ENCODE peak calls at places on chromosomes 6 and 20, in four cellular contexts. V is K562, L is GM12878, T is HepG2. U is an unnamed sample.

GRCh38 chr20:40343390-40343789 is 345.6 kb downstream of the MAFB start:
- DNase-seq in V (no peak), L (no peak), T (no peak), U (no peak)

GRCh38 chr6:150403458-150404245 is 34.8 kb downstream of the IYD start:
- DNase-seq in L (no peak), V (no peak), T (no peak), U (no peak)

GRCh38 chr20:43446361-43446879 is 11.3 kb upstream of the SRSF6 start:
- DNase-seq in T (no peak), V (no peak), L (no peak), U (no peak)

GRCh38 chr20:2891343-2891742 is 18.1 kb downstream of the PTPRA start:
- DNase-seq in L (no peak), V (peak), T (no peak), U (no peak)

GRCh38 chr20:22563062-22563965 is 21.1 kb downstream of the FOXA2 start:
- DNase-seq in T (no peak), L (no peak), V (no peak), U (no peak)

GRCh38 chr6:134340574-134340973 is 22.7 kb upstream of the SGK1 start:
- DNase-seq in T (no peak), L (no peak), V (no peak), U (no peak)

GRCh38 chr20:10319855-10320254 is 101.2 kb downstream of the SNAP25 start:
- DNase-seq in V (no peak), L (no peak), T (no peak), U (no peak)

GRCh38 chr6:25757936-25758642 is 3.5 kb downstream of the SLC17A4 start:
- DNase-seq in T (no peak), L (no peak), V (no peak), U (no peak)

GRCh38 chr20:25038591-25039015 is 19.3 kb downstream of the ACSS1 start:
- DNase-seq in L (no peak), T (no peak), V (no peak), U (no peak)

GRCh38 chr6:135922746-135923145 is 71.2 kb downstream of the PDE7B start:
- DNase-seq in T (no peak), L (no peak), V (no peak), U (no peak)

GRCh38 chr20:19275630-19276071 is 63.2 kb downstream of the SLC24A3 start:
- DNase-seq in T (no peak), V (no peak), L (no peak), U (no peak)

GRCh38 chr6:37643851-37644672 is 53.6 kb downstream of the MDGA1 start:
- DNase-seq in T (no peak), V (peak), L (no peak), U (no peak)

GRCh38 chr6:116100419-116101297 is at the start of gene NT5DC1:
- DNase-seq in V (peak), L (peak), T (peak), U (peak)

GRCh38 chr20:44911264-44911921 is 1.5 kb downstream of the PABPC1L start:
- DNase-seq in L (no peak), V (peak), T (peak), U (peak)

GRCh38 chr20:52312131-52312729 is 120.7 kb upstream of the ZFP64 start:
- DNase-seq in L (peak), V (peak), T (peak), U (peak)

GRCh38 chr6:99334526-99335127 is 14.8 kb downstream of the FAXC start:
- DNase-seq in T (peak), L (peak), V (peak), U (no peak)

GRCh38 chr6:98839788-98840361 is 5.5 kb downstream of the POU3F2 start:
- DNase-seq in V (peak), L (no peak), T (peak), U (no peak)

GRCh38 chr6:145396499-145396898 is 338.8 kb downstream of the EPM2A start:
- DNase-seq in T (no peak), L (no peak), V (no peak), U (no peak)

GRCh38 chr6:163529605-163530004 is 115.1 kb downstream of the QKI start:
- DNase-seq in T (no peak), L (no peak), V (no peak), U (no peak)

GRCh38 chr20:33787253-33787891 is 23.8 kb upstream of the CHMP4B start:
- DNase-seq in T (no peak), V (no peak), L (no peak), U (no peak)

GRCh38 chr6:170178561-170179477 is 112.1 kb downstream of the DLL1 start:
- DNase-seq in T (no peak), V (no peak), L (no peak), U (no peak)

GRCh38 chr6:108174371-108175175 is 8.8 kb downstream of the NR2E1 start:
- DNase-seq in V (peak), T (no peak), L (no peak), U (peak)

GRCh38 chr6:40806479-40806878 is 219.3 kb upstream of the LRFN2 start:
- DNase-seq in T (no peak), L (no peak), V (no peak), U (no peak)

GRCh38 chr20:44041001-44041400 is 126.3 kb downstream of the TOX2 start:
- DNase-seq in T (no peak), L (no peak), V (no peak), U (no peak)

GRCh38 chr6:149855040-149855654 is 9.0 kb downstream of the LRP11 start:
- DNase-seq in L (no peak), V (no peak), T (peak), U (no peak)

GRCh38 chr20:44407402-44408184 is 52.1 kb downstream of the HNF4A start:
- DNase-seq in V (peak), L (no peak), T (no peak), U (no peak)

GRCh38 chr6:27023664-27024063 is 223.8 kb upstream of the PRSS16 start:
- DNase-seq in V (no peak), L (no peak), T (no peak), U (no peak)

GRCh38 chr6:27025351-27025750 is 222.2 kb upstream of the PRSS16 start:
- DNase-seq in T (no peak), V (no peak), L (no peak), U (no peak)

GRCh38 chr6:27020553-27020880 is 227.0 kb upstream of the PRSS16 start:
- DNase-seq in L (no peak), T (no peak), V (no peak), U (no peak)

GRCh38 chr6:27031302-27031701 is 216.2 kb upstream of the PRSS16 start:
- DNase-seq in L (no peak), T (no peak), V (no peak), U (no peak)

GRCh38 chr6:27026361-27026760 is 221.1 kb upstream of the PRSS16 start:
- DNase-seq in T (no peak), L (no peak), V (no peak), U (no peak)
- TF ChIP-seq ATF3 in T (no peak), L (no peak), V (no peak), U (no peak)

DNA sequence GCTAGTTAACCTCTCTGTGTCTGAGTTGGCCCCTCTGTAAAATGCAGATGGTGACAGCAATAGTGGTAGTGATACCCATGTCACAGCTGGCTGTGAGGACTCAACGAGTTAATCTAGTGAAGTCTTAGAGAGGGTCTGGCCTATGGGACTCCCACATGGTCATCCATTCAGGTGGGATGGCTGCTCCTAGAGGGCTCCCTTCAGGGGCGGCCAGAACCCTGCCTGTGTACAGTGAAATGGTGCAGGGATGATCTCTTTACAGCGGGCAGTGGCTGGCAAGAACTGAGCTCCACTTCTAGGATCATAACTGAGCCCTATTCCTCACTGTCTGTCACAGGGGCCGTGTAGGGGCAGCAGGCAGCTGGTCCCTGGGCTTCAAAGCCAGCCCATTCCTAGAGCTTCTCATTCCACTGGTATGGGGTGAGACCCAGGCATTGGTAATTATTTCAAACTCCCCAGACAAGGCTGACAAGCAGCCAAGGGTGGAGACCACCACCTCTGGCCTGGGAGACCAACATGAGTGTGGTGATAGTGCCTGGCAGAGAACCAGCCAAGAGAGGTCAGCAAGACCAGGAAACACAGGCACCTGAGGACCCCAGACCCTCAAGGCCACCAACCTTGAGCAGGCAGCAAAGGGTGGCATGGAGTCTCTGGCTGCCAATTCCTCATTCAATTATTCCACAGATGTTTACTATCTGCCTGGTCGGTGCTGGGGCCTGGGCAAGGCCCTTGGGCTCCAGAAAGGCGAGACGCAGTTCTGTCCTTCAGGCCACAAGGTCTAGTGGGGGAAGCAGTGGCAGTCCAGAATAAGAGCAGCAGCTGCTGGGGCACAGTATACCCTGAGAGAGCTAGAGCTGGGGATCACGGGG is 103.4 kb downstream of the MRPL14 start:
- DNase-seq in V (no peak), T (no peak), L (no peak), U (no peak)
- TF ChIP-seq CBFB in V (no peak), T (no peak), L (no peak), U (no peak)

GRCh38 chr6:90256698-90257485 is 39.8 kb downstream of the BACH2 start:
- DNase-seq in L (no peak), T (no peak), V (no peak), U (no peak)
- TF ChIP-seq TCF7 in L (no peak), T (no peak), V (no peak), U (no peak)

GRCh38 chr20:34829191-34829590 is 3.7 kb upstream of the NCOA6 start:
- DNase-seq in L (no peak), V (peak), T (no peak), U (no peak)
- TF ChIP-seq ATF3 in L (no peak), V (no peak), T (no peak), U (no peak)

GRCh38 chr6:113451030-113451429 is 406.1 kb upstream of the MARCKS start:
- DNase-seq in V (no peak), T (no peak), L (no peak), U (no peak)
- TF ChIP-seq CBFB in V (no peak), T (no peak), L (no peak), U (no peak)

DNA sequence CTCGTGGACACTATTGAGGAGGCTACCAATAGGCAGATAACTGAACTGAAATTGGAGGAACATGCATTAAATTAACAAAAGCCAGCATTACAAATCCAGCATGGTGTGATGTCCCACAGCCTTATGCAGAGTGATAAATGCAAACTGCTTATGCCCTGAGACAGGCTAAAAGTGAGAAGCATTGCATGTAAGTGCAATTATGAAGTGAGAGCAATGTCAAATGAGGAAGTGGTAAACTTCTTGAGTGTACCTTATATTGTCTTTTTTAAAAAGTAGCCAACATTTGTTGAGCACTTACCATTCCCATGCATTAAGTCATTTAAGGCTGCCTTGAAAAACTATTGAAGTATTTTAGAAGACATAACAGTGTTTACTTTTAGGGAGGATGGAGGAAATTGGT is 212.2 kb downstream of the TBC1D7 start:
- DNase-seq in V (no peak), T (no peak), L (no peak), U (no peak)
- TF ChIP-seq TCF7 in V (no peak), T (no peak), L (no peak), U (no peak)

U was measured in WTC11.